ENCODE peak calls at places on chromosomes 7 and 10, in nine cellular contexts. One of them, this sample, is unnamed.

GRCh38 chr10:66713387-66713786 is 212.4 kb upstream of the LRRTM3 start:
- DNase-seq in HFFc6: no peak
- DNase-seq in neural progenitor cell: no peak
- DNase-seq in GM23338: no peak
- DNase-seq in endothelial cell: no peak
- DNase-seq in AG04450: no peak
- DNase-seq in NB4: no peak
- DNase-seq in brain microvascular endothelial cell: no peak
- DNase-seq in tibial nerve: no peak
- DNase-seq in this sample: no peak

GRCh38 chr7:12729112-12729511 is 41.7 kb downstream of the ARL4A start:
- DNase-seq in HFFc6: no peak
- DNase-seq in neural progenitor cell: peak; percentile 55
- DNase-seq in GM23338: peak; percentile 81
- DNase-seq in endothelial cell: no peak
- DNase-seq in AG04450: no peak
- DNase-seq in NB4: peak; percentile 75
- DNase-seq in brain microvascular endothelial cell: peak; percentile 72
- DNase-seq in tibial nerve: peak; percentile 57
- DNase-seq in this sample: peak; percentile 85

GRCh38 chr10:24444337-24444736 is 235.4 kb downstream of the KIAA1217 start:
- DNase-seq in HFFc6: peak; percentile 90
- DNase-seq in neural progenitor cell: no peak
- DNase-seq in GM23338: no peak
- DNase-seq in endothelial cell: no peak
- DNase-seq in AG04450: no peak
- DNase-seq in NB4: peak; percentile 62
- DNase-seq in brain microvascular endothelial cell: peak; percentile 92
- DNase-seq in tibial nerve: no peak
- DNase-seq in this sample: peak; percentile 86

GRCh38 chr7:155310425-155311114 is 12.9 kb downstream of the INSIG1 start:
- DNase-seq in HFFc6: no peak
- DNase-seq in neural progenitor cell: no peak
- DNase-seq in GM23338: no peak
- DNase-seq in endothelial cell: no peak
- DNase-seq in AG04450: no peak
- DNase-seq in NB4: no peak
- DNase-seq in brain microvascular endothelial cell: no peak
- DNase-seq in tibial nerve: no peak
- DNase-seq in this sample: no peak

GRCh38 chr10:96376483-96376882 is 17.7 kb upstream of the OPALIN start:
- DNase-seq in HFFc6: no peak
- DNase-seq in neural progenitor cell: no peak
- DNase-seq in GM23338: no peak
- DNase-seq in endothelial cell: no peak
- DNase-seq in AG04450: no peak
- DNase-seq in NB4: no peak
- DNase-seq in brain microvascular endothelial cell: no peak
- DNase-seq in tibial nerve: no peak
- DNase-seq in this sample: no peak

GRCh38 chr7:79453558-79454324 is at the start of gene MAGI2:
- DNase-seq in HFFc6: peak; percentile 75
- DNase-seq in neural progenitor cell: peak; percentile 78
- DNase-seq in GM23338: peak; percentile 70
- DNase-seq in endothelial cell: peak; percentile 67
- DNase-seq in AG04450: peak; percentile 66
- DNase-seq in NB4: no peak
- DNase-seq in brain microvascular endothelial cell: peak; percentile 84
- DNase-seq in tibial nerve: peak; percentile 77
- DNase-seq in this sample: peak; percentile 94

GRCh38 chr7:57876-58275 is 134.5 kb upstream of the FAM20C start:
- DNase-seq in HFFc6: no peak
- DNase-seq in neural progenitor cell: no peak
- DNase-seq in GM23338: no peak
- DNase-seq in endothelial cell: no peak
- DNase-seq in AG04450: no peak
- DNase-seq in NB4: no peak
- DNase-seq in brain microvascular endothelial cell: no peak
- DNase-seq in tibial nerve: no peak
- DNase-seq in this sample: no peak

GRCh38 chr7:28181921-28182517 is 1.4 kb upstream of the JAZF1 start:
- DNase-seq in HFFc6: no peak
- DNase-seq in neural progenitor cell: no peak
- DNase-seq in GM23338: no peak
- DNase-seq in endothelial cell: no peak
- DNase-seq in AG04450: no peak
- DNase-seq in NB4: no peak
- DNase-seq in brain microvascular endothelial cell: no peak
- DNase-seq in tibial nerve: no peak
- DNase-seq in this sample: no peak

GRCh38 chr10:3107426-3107961 is 40.1 kb downstream of the PFKP start:
- DNase-seq in HFFc6: no peak
- DNase-seq in neural progenitor cell: no peak
- DNase-seq in GM23338: no peak
- DNase-seq in endothelial cell: no peak
- DNase-seq in AG04450: peak; percentile 92
- DNase-seq in NB4: no peak
- DNase-seq in brain microvascular endothelial cell: peak; percentile 98
- DNase-seq in tibial nerve: peak; percentile 51
- DNase-seq in this sample: peak; percentile 95

GRCh38 chr10:62379394-62379793 is 5.2 kb downstream of the ZNF365 start:
- DNase-seq in HFFc6: no peak
- DNase-seq in neural progenitor cell: no peak
- DNase-seq in GM23338: no peak
- DNase-seq in endothelial cell: no peak
- DNase-seq in AG04450: no peak
- DNase-seq in NB4: no peak
- DNase-seq in brain microvascular endothelial cell: no peak
- DNase-seq in tibial nerve: no peak
- DNase-seq in this sample: no peak

GRCh38 chr7:36746347-36746746 is 22.1 kb upstream of the AOAH start:
- DNase-seq in HFFc6: no peak
- DNase-seq in neural progenitor cell: no peak
- DNase-seq in GM23338: no peak
- DNase-seq in endothelial cell: no peak
- DNase-seq in AG04450: no peak
- DNase-seq in NB4: peak; percentile 61
- DNase-seq in brain microvascular endothelial cell: no peak
- DNase-seq in tibial nerve: no peak
- DNase-seq in this sample: peak; percentile 12

GRCh38 chr7:29095666-29096560 is 50.4 kb downstream of the CPVL start:
- DNase-seq in HFFc6: no peak
- DNase-seq in neural progenitor cell: no peak
- DNase-seq in GM23338: no peak
- DNase-seq in endothelial cell: no peak
- DNase-seq in AG04450: no peak
- DNase-seq in NB4: no peak
- DNase-seq in brain microvascular endothelial cell: no peak
- DNase-seq in tibial nerve: no peak
- DNase-seq in this sample: no peak

GRCh38 chr10:117967149-117967548 is 79.6 kb downstream of the RAB11FIP2 start:
- DNase-seq in HFFc6: no peak
- DNase-seq in neural progenitor cell: no peak
- DNase-seq in GM23338: no peak
- DNase-seq in endothelial cell: no peak
- DNase-seq in AG04450: no peak
- DNase-seq in NB4: no peak
- DNase-seq in brain microvascular endothelial cell: no peak
- DNase-seq in tibial nerve: no peak
- DNase-seq in this sample: no peak

GRCh38 chr7:38929460-38930171 is 20.6 kb upstream of the VPS41 start:
- DNase-seq in HFFc6: no peak
- DNase-seq in neural progenitor cell: no peak
- DNase-seq in GM23338: no peak
- DNase-seq in endothelial cell: no peak
- DNase-seq in AG04450: no peak
- DNase-seq in NB4: peak; percentile 49
- DNase-seq in brain microvascular endothelial cell: no peak
- DNase-seq in tibial nerve: no peak
- DNase-seq in this sample: peak; percentile 13

GRCh38 chr7:124084024-124084423 is 51.2 kb upstream of the TMEM229A start:
- DNase-seq in HFFc6: no peak
- DNase-seq in neural progenitor cell: no peak
- DNase-seq in GM23338: no peak
- DNase-seq in endothelial cell: no peak
- DNase-seq in AG04450: no peak
- DNase-seq in NB4: no peak
- DNase-seq in brain microvascular endothelial cell: no peak
- DNase-seq in tibial nerve: no peak
- DNase-seq in this sample: peak; percentile 82

GRCh38 chr10:110811791-110812581 is 59.7 kb upstream of the PDCD4 start:
- DNase-seq in HFFc6: no peak
- DNase-seq in neural progenitor cell: no peak
- DNase-seq in GM23338: no peak
- DNase-seq in endothelial cell: no peak
- DNase-seq in AG04450: no peak
- DNase-seq in NB4: no peak
- DNase-seq in brain microvascular endothelial cell: peak; percentile 35
- DNase-seq in tibial nerve: no peak
- DNase-seq in this sample: no peak

GRCh38 chr10:48765039-48765438 is 80.4 kb downstream of the WDFY4 start:
- DNase-seq in HFFc6: no peak
- DNase-seq in neural progenitor cell: no peak
- DNase-seq in GM23338: no peak
- DNase-seq in endothelial cell: no peak
- DNase-seq in AG04450: no peak
- DNase-seq in NB4: no peak
- DNase-seq in brain microvascular endothelial cell: no peak
- DNase-seq in tibial nerve: no peak
- DNase-seq in this sample: no peak
- TF ChIP-seq CTCF in HFFc6: no peak
- TF ChIP-seq CTCF in neural progenitor cell: no peak
- TF ChIP-seq CTCF in GM23338: peak; percentile 13
- TF ChIP-seq CTCF in endothelial cell: no peak
- TF ChIP-seq CTCF in AG04450: no peak
- TF ChIP-seq CTCF in NB4: no peak
- TF ChIP-seq CTCF in brain microvascular endothelial cell: no peak
- TF ChIP-seq CTCF in tibial nerve: no peak
- TF ChIP-seq CTCF in this sample: no peak

GRCh38 chr10:61376377-61376776 is 76.8 kb downstream of the TMEM26 start:
- DNase-seq in HFFc6: no peak
- DNase-seq in neural progenitor cell: no peak
- DNase-seq in GM23338: no peak
- DNase-seq in endothelial cell: no peak
- DNase-seq in AG04450: no peak
- DNase-seq in NB4: no peak
- DNase-seq in brain microvascular endothelial cell: no peak
- DNase-seq in tibial nerve: no peak
- DNase-seq in this sample: no peak
- TF ChIP-seq CTCF in HFFc6: no peak
- TF ChIP-seq CTCF in neural progenitor cell: no peak
- TF ChIP-seq CTCF in GM23338: no peak
- TF ChIP-seq CTCF in endothelial cell: no peak
- TF ChIP-seq CTCF in AG04450: no peak
- TF ChIP-seq CTCF in NB4: no peak
- TF ChIP-seq CTCF in brain microvascular endothelial cell: no peak
- TF ChIP-seq CTCF in tibial nerve: no peak
- TF ChIP-seq CTCF in this sample: no peak

GRCh38 chr10:64537931-64538330 is 1016.7 kb downstream of the REEP3 start:
- DNase-seq in HFFc6: no peak
- DNase-seq in neural progenitor cell: no peak
- DNase-seq in GM23338: no peak
- DNase-seq in endothelial cell: no peak
- DNase-seq in AG04450: no peak
- DNase-seq in NB4: no peak
- DNase-seq in brain microvascular endothelial cell: no peak
- DNase-seq in tibial nerve: no peak
- DNase-seq in this sample: no peak

GRCh38 chr10:64535131-64535867 is 1014.1 kb downstream of the REEP3 start:
- DNase-seq in HFFc6: no peak
- DNase-seq in neural progenitor cell: no peak
- DNase-seq in GM23338: peak; percentile 39
- DNase-seq in endothelial cell: no peak
- DNase-seq in AG04450: no peak
- DNase-seq in NB4: no peak
- DNase-seq in brain microvascular endothelial cell: no peak
- DNase-seq in tibial nerve: no peak
- DNase-seq in this sample: no peak

GRCh38 chr10:64534616-64535015 is 1013.4 kb downstream of the REEP3 start:
- DNase-seq in HFFc6: no peak
- DNase-seq in neural progenitor cell: no peak
- DNase-seq in GM23338: no peak
- DNase-seq in endothelial cell: no peak
- DNase-seq in AG04450: no peak
- DNase-seq in NB4: no peak
- DNase-seq in brain microvascular endothelial cell: no peak
- DNase-seq in tibial nerve: no peak
- DNase-seq in this sample: no peak

GRCh38 chr10:64537112-64537511 is 1015.9 kb downstream of the REEP3 start:
- DNase-seq in HFFc6: no peak
- DNase-seq in neural progenitor cell: no peak
- DNase-seq in GM23338: no peak
- DNase-seq in endothelial cell: no peak
- DNase-seq in AG04450: no peak
- DNase-seq in NB4: no peak
- DNase-seq in brain microvascular endothelial cell: no peak
- DNase-seq in tibial nerve: no peak
- DNase-seq in this sample: no peak
- TF ChIP-seq CTCF in HFFc6: no peak
- TF ChIP-seq CTCF in neural progenitor cell: no peak
- TF ChIP-seq CTCF in GM23338: no peak
- TF ChIP-seq CTCF in endothelial cell: no peak
- TF ChIP-seq CTCF in AG04450: no peak
- TF ChIP-seq CTCF in NB4: no peak
- TF ChIP-seq CTCF in brain microvascular endothelial cell: no peak
- TF ChIP-seq CTCF in tibial nerve: no peak
- TF ChIP-seq CTCF in this sample: no peak

GRCh38 chr10:78212786-78213175 is 179.1 kb downstream of the RPS24 start:
- DNase-seq in HFFc6: no peak
- DNase-seq in neural progenitor cell: no peak
- DNase-seq in GM23338: no peak
- DNase-seq in endothelial cell: no peak
- DNase-seq in AG04450: no peak
- DNase-seq in NB4: peak; percentile 36
- DNase-seq in brain microvascular endothelial cell: no peak
- DNase-seq in tibial nerve: no peak
- DNase-seq in this sample: no peak

GRCh38 chr10:78210548-78210947 is 176.9 kb downstream of the RPS24 start:
- DNase-seq in HFFc6: no peak
- DNase-seq in neural progenitor cell: no peak
- DNase-seq in GM23338: no peak
- DNase-seq in endothelial cell: no peak
- DNase-seq in AG04450: no peak
- DNase-seq in NB4: peak; percentile 73
- DNase-seq in brain microvascular endothelial cell: no peak
- DNase-seq in tibial nerve: no peak
- DNase-seq in this sample: no peak

GRCh38 chr10:78210976-78211375 is 177.3 kb downstream of the RPS24 start:
- DNase-seq in HFFc6: no peak
- DNase-seq in neural progenitor cell: no peak
- DNase-seq in GM23338: no peak
- DNase-seq in endothelial cell: no peak
- DNase-seq in AG04450: no peak
- DNase-seq in NB4: no peak
- DNase-seq in brain microvascular endothelial cell: no peak
- DNase-seq in tibial nerve: no peak
- DNase-seq in this sample: no peak

GRCh38 chr10:78211476-78212110 is 177.9 kb downstream of the RPS24 start:
- DNase-seq in HFFc6: peak; percentile 60
- DNase-seq in neural progenitor cell: peak; percentile 65
- DNase-seq in GM23338: peak; percentile 35
- DNase-seq in endothelial cell: peak; percentile 42
- DNase-seq in AG04450: peak; percentile 30
- DNase-seq in NB4: peak; percentile 61
- DNase-seq in brain microvascular endothelial cell: peak; percentile 29
- DNase-seq in tibial nerve: no peak
- DNase-seq in this sample: peak; percentile 73

GRCh38 chr10:78212134-78212785 is 178.6 kb downstream of the RPS24 start:
- DNase-seq in HFFc6: no peak
- DNase-seq in neural progenitor cell: no peak
- DNase-seq in GM23338: no peak
- DNase-seq in endothelial cell: no peak
- DNase-seq in AG04450: no peak
- DNase-seq in NB4: no peak
- DNase-seq in brain microvascular endothelial cell: no peak
- DNase-seq in tibial nerve: no peak
- DNase-seq in this sample: no peak
- TF ChIP-seq CTCF in HFFc6: no peak
- TF ChIP-seq CTCF in neural progenitor cell: no peak
- TF ChIP-seq CTCF in GM23338: no peak
- TF ChIP-seq CTCF in endothelial cell: no peak
- TF ChIP-seq CTCF in AG04450: no peak
- TF ChIP-seq CTCF in NB4: no peak
- TF ChIP-seq CTCF in brain microvascular endothelial cell: no peak
- TF ChIP-seq CTCF in tibial nerve: no peak
- TF ChIP-seq CTCF in this sample: no peak